ENCODE peak calls at places on chromosomes 5 and 9, in ten cellular contexts. O is A673, E is hepatocyte, J is Karpas-422, L is adrenal gland, F is Peyer's patch, Y is iPS DF 6.9, H is thyroid gland, G is stomach, T is tibial artery. D is an unnamed sample. For H3K4me1 and H3K27me3, the result is how much of the 10 kb centered on the place peaks cover.

GRCh38 chr5:110507972-110508371 is 218.5 kb downstream of the TMEM232 start:
- DNase-seq in O (no peak), E (no peak), J (no peak), L (no peak), F (no peak), Y (no peak), H (no peak), G (no peak), T (no peak), D (no peak)

GRCh38 chr5:135191084-135191826 is 157.2 kb upstream of the PITX1 start:
- DNase-seq in O (peak), E (peak), J (peak), L (peak), F (peak), Y (peak), H (peak), G (peak), T (peak), D (peak)

GRCh38 chr9:21965401-21965951 is 28.7 kb downstream of the CDKN2A start:
- DNase-seq in O (no peak), E (peak), J (peak), L (peak), F (peak), Y (no peak), H (no peak), G (peak), T (no peak), D (peak)

GRCh38 chr9:112884086-112884485 is 6.6 kb downstream of the SLC46A2 start:
- DNase-seq in O (no peak), E (peak), J (no peak), L (no peak), F (no peak), Y (no peak), H (no peak), G (no peak), T (no peak), D (peak)

GRCh38 chr5:79236364-79236969 is 536 bp downstream of the JMY start:
- DNase-seq in O (peak), E (peak), J (no peak), L (peak), F (no peak), Y (no peak), H (no peak), G (no peak), T (no peak), D (peak)

GRCh38 chr9:4137234-4137633 is 162.6 kb downstream of the GLIS3 start:
- DNase-seq in O (peak), E (peak), J (no peak), L (no peak), F (no peak), Y (no peak), H (no peak), G (no peak), T (no peak), D (peak)

GRCh38 chr5:8633706-8634105 is 764.8 kb downstream of the MTRR start:
- DNase-seq in O (peak), E (no peak), J (peak), L (no peak), F (no peak), Y (no peak), H (no peak), G (no peak), T (no peak), D (peak)

GRCh38 chr5:170523129-170523497 is 19.3 kb downstream of the KCNIP1 start:
- DNase-seq in O (peak), E (no peak), J (no peak), L (peak), F (no peak), Y (no peak), H (peak), G (no peak), T (no peak), D (no peak)

GRCh38 chr5:35822541-35822940 is 34.1 kb upstream of the IL7R start:
- DNase-seq in O (no peak), E (no peak), J (no peak), L (no peak), F (no peak), Y (no peak), H (no peak), G (no peak), T (no peak), D (no peak)

GRCh38 chr9:27340876-27341540 is 44.1 kb upstream of the EQTN start:
- DNase-seq in O (no peak), E (no peak), J (no peak), L (no peak), F (no peak), Y (no peak), H (no peak), G (no peak), T (no peak), D (no peak)

GRCh38 chr9:125747765-125748510 is 765 bp downstream of the PBX3 start:
- DNase-seq in O (no peak), E (peak), J (no peak), L (peak), F (peak), Y (no peak), H (peak), G (peak), T (peak), D (peak)

GRCh38 chr5:179301796-179302195 is 43.5 kb downstream of the ADAMTS2 start:
- DNase-seq in O (no peak), E (no peak), J (no peak), L (no peak), F (peak), Y (no peak), H (no peak), G (no peak), T (no peak), D (peak)

DNA sequence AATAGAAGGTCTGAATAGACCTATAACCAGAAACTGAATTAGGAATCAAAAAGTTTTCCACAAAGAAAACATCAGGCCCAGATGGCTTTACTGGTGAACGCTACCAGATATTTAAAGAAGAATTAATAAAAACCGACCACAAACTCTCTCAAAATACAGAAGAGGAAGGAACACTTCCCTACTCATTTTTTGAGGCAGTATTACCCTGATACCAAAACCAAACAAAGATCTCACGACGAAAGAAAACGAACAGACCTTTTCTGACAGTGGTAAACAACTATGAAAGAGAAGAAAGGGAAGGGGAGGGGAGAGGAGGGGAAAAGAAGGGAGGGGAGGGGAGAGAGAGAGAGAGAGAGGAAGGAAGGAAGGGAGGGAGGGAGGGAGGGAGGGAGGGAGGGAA is 13.5 kb downstream of the B4GALT1 start:
- DNase-seq in O (no peak), E (no peak), J (no peak), L (no peak), F (no peak), Y (no peak), H (no peak), G (no peak), T (no peak), D (no peak)
- H3K4me1 ChIP-seq in O (under half), E (under half), J (under half), L (under half), F (under half), Y (under half), H (under half), G (half or more), T (under half), D (under half)

GRCh38 chr9:136658849-136659535 is 3.7 kb upstream of the EGFL7 start:
- DNase-seq in O (no peak), E (no peak), J (no peak), L (no peak), F (no peak), Y (no peak), H (no peak), G (no peak), T (no peak), D (no peak)
- H3K27me3 ChIP-seq in O (under half), E (under half), J (under half), L (under half), F (under half), Y (under half), H (under half), G (half or more), T (under half), D (under half)

GRCh38 chr9:36485647-36486453 is 85.8 kb upstream of the RNF38 start:
- DNase-seq in O (peak), E (peak), J (no peak), L (peak), F (peak), Y (no peak), H (no peak), G (no peak), T (peak), D (no peak)

GRCh38 chr9:36487482-36488321 is 85.0 kb upstream of the MELK start:
- DNase-seq in O (peak), E (peak), J (peak), L (peak), F (peak), Y (peak), H (peak), G (peak), T (peak), D (peak)

GRCh38 chr9:36486933-36487481 is 85.7 kb upstream of the MELK start:
- DNase-seq in O (peak), E (peak), J (peak), L (peak), F (peak), Y (no peak), H (peak), G (peak), T (peak), D (no peak)

GRCh38 chr9:36486454-36486932 is 86.2 kb upstream of the MELK start:
- DNase-seq in O (peak), E (peak), J (no peak), L (peak), F (peak), Y (no peak), H (peak), G (no peak), T (peak), D (peak)

GRCh38 chr9:36484124-36484523 is 84.1 kb upstream of the RNF38 start:
- DNase-seq in O (no peak), E (no peak), J (no peak), L (no peak), F (no peak), Y (no peak), H (no peak), G (no peak), T (no peak), D (no peak)
- H3K4me1 ChIP-seq in O (under half), E (under half), J (under half), L (under half), F (under half), Y (under half), H (under half), G (under half), T (under half), D (under half)

GRCh38 chr5:154473581-154474266 is 4.3 kb downstream of the HAND1 start:
- DNase-seq in O (no peak), E (no peak), J (no peak), L (no peak), F (no peak), Y (no peak), H (no peak), G (no peak), T (no peak), D (no peak)

GRCh38 chr5:154472871-154473580 is 5.0 kb downstream of the HAND1 start:
- DNase-seq in O (no peak), E (no peak), J (no peak), L (no peak), F (no peak), Y (no peak), H (no peak), G (no peak), T (no peak), D (no peak)

GRCh38 chr5:154470172-154470571 is 7.9 kb downstream of the HAND1 start:
- DNase-seq in O (no peak), E (no peak), J (no peak), L (no peak), F (no peak), Y (no peak), H (no peak), G (no peak), T (no peak), D (peak)

GRCh38 chr5:154474267-154474956 is 3.6 kb downstream of the HAND1 start:
- DNase-seq in O (no peak), E (no peak), J (no peak), L (no peak), F (no peak), Y (no peak), H (no peak), G (no peak), T (no peak), D (no peak)

GRCh38 chr5:154470949-154471870 is 6.8 kb downstream of the HAND1 start:
- DNase-seq in O (no peak), E (no peak), J (no peak), L (no peak), F (no peak), Y (no peak), H (no peak), G (no peak), T (no peak), D (no peak)
- H3K27me3 ChIP-seq in O (half or more), E (half or more), J (under half), L (half or more), F (under half), Y (half or more), H (half or more), G (half or more), T (under half), D (half or more)

DNA sequence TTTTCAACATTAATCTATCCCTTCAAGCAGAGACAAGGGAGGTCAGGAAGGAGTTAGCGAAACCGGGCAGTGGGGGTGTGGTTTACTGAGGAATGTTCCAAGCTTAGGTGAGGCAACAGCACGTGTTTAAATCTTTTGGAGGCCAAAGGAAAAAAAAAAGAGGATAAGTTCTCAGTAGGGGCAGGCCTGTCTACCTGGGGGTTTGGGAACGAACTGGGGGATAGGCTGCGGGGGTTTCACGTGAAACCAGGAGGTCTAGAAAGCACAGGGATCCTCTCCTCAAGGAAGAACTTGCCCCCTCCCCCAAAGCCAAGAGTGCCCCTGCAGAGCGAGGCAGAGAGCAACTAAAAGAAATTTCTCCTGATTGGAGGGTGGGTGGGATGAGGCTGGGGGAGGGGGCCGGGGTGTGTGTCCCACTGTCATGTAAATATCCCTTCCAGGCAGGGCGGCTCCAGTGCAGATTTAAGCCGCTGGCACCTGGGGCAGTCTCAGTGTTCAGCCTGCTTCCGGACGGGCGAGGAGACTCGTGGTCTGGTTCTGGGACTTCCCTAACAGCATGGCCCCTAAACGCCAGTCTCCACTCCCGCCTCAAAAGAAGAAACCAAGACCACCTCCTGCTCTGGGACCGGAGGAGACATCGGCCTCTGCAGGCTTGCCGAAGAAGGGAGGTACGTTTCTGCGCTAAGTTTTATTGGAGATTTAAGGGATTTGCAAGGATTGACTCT is 5.5 kb upstream of the SET start:
- DNase-seq in O (peak), E (peak), J (peak), L (peak), F (peak), Y (peak), H (peak), G (peak), T (peak), D (peak)
- H3K4me1 ChIP-seq in O (under half), E (under half), J (half or more), L (under half), F (under half), Y (under half), H (under half), G (under half), T (under half), D (under half)

GRCh38 chr9:130264414-130265350 is 878 bp upstream of the HMCN2 start:
- DNase-seq in O (no peak), E (no peak), J (no peak), L (no peak), F (no peak), Y (no peak), H (no peak), G (no peak), T (peak), D (no peak)

GRCh38 chr9:130262771-130263170 is 2.8 kb upstream of the HMCN2 start:
- DNase-seq in O (no peak), E (no peak), J (no peak), L (no peak), F (no peak), Y (no peak), H (no peak), G (no peak), T (peak), D (no peak)

GRCh38 chr9:130265431-130266235 is at the start of gene HMCN2:
- DNase-seq in O (no peak), E (peak), J (no peak), L (peak), F (no peak), Y (no peak), H (peak), G (no peak), T (peak), D (peak)

GRCh38 chr9:130262061-130262745 is 3.4 kb upstream of the HMCN2 start:
- DNase-seq in O (no peak), E (no peak), J (no peak), L (no peak), F (no peak), Y (no peak), H (no peak), G (no peak), T (peak), D (no peak)

DNA sequence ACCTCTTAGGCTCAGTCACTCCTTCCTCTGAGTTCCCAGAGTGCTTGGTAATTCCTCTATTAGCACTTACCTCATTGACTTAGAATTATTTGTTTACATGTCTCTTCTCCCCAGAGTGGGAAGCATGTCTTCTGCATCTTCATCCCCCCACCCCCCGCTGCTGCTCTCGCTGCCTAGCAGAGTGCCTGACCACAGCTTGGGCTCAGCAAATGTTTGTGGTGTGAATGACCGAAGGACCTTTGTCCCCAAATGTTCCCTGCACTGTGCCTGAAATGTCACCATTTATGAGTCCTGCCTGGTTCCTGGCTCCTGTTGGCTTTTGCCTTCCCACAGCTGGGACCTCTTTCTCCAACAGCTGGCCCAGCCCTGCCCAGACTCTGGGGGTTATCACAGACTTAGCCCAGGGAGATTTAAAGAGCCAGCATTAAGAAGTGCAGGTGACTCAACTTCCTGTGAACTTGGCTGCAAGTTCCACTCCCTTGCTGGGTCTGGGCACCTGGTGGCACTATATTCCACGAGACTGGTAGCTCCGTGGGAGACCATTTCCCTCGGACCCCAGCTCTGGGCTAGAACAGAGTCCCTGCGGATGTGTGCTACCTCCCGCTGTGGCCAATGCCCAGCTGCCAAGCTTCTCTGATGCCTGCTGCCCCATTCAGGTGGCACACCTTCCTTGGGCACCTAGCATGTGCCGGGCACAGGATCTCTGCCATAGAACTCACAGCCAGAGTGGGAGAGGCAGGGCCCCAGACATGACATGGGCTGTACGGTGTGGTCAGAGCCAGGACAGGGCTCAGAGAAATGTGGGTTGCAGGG is 1.8 kb upstream of the HMCN2 start:
- DNase-seq in O (no peak), E (no peak), J (no peak), L (no peak), F (no peak), Y (no peak), H (no peak), G (no peak), T (peak), D (no peak)
- H3K27me3 ChIP-seq in O (half or more), E (half or more), J (under half), L (under half), F (under half), Y (under half), H (under half), G (under half), T (under half), D (half or more)

DNA sequence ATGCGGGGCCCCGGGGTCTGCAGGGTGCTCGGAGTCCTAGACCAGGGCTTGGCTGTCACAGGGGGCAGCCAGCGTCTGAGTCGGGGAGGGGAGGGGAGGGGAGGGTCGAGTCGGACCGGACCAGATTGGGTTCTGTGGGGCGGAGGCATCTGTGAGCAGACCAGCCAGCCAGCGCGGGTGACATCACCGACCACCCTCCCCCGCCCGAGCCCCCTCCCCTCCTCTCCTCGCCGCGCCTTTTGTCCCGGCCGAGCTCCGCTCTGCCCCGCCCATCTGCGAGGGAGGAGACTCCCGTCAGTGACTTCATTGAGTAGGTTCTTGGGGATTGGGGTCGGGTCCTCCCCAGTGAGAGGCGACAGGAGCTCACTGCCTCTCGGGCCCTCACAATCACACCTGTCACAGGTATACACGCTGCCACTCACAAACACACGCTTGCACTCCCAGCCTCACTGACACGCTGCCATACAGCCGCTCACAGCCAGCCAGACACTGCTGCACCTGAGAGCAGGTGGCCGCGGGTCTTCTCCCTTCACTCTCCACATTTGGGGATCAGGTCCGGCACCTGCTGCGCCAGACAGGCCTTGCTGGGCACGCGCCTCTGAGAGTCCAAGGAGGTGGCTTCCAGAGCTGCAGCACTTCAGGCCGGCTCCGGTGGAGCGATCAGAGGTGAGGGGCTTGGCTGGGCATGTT is 546 bp downstream of the DNAJB5 start:
- DNase-seq in O (peak), E (peak), J (peak), L (peak), F (peak), Y (no peak), H (peak), G (peak), T (peak), D (peak)
- H3K4me1 ChIP-seq in O (half or more), E (under half), J (under half), L (under half), F (under half), Y (under half), H (under half), G (half or more), T (half or more), D (under half)

GRCh38 chr9:37034320-37034937 is 361 bp upstream of the PAX5 start:
- DNase-seq in O (no peak), E (peak), J (peak), L (no peak), F (no peak), Y (no peak), H (no peak), G (no peak), T (no peak), D (no peak)
- H3K27me3 ChIP-seq in O (under half), E (half or more), J (under half), L (half or more), F (half or more), Y (half or more), H (half or more), G (half or more), T (under half), D (half or more)

GRCh38 chr5:132423443-132423898 is 54.0 kb downstream of the SLC22A5 start:
- DNase-seq in O (no peak), E (no peak), J (no peak), L (no peak), F (no peak), Y (no peak), H (no peak), G (no peak), T (no peak), D (no peak)

GRCh38 chr5:132419517-132420468 is 50.3 kb downstream of the SLC22A5 start:
- DNase-seq in O (peak), E (peak), J (peak), L (peak), F (peak), Y (no peak), H (peak), G (peak), T (peak), D (peak)

GRCh38 chr5:132422720-132423442 is 53.4 kb downstream of the SLC22A5 start:
- DNase-seq in O (no peak), E (peak), J (peak), L (peak), F (peak), Y (no peak), H (no peak), G (peak), T (no peak), D (peak)

GRCh38 chr5:132420706-132421272 is 51.3 kb downstream of the SLC22A5 start:
- DNase-seq in O (peak), E (no peak), J (peak), L (no peak), F (no peak), Y (no peak), H (no peak), G (no peak), T (peak), D (no peak)

GRCh38 chr5:132421442-132421841 is 51.9 kb downstream of the SLC22A5 start:
- DNase-seq in O (peak), E (no peak), J (no peak), L (no peak), F (no peak), Y (no peak), H (no peak), G (no peak), T (no peak), D (no peak)
- H3K4me1 ChIP-seq in O (under half), E (under half), J (under half), L (under half), F (half or more), Y (under half), H (under half), G (half or more), T (half or more), D (under half)